ENCODE peak calls at places on chromosome 3, in four cellular contexts. O, A, D and Q are unnamed samples.

GRCh38 chr3:17078885-17079465 is 194.2 kb downstream of the PLCL2 start:
- DNase-seq in O (no peak), A (no peak), D (no peak), Q (no peak)

GRCh38 chr3:5038243-5038642 is 59.0 kb downstream of the BHLHE40 start:
- DNase-seq in O (no peak), A (no peak), D (no peak), Q (no peak)

GRCh38 chr3:70095260-70095659 is 95.7 kb downstream of the SAMMSON start:
- DNase-seq in O (no peak), A (no peak), D (no peak), Q (no peak)

GRCh38 chr3:191246628-191247027 is 47.6 kb downstream of the OSTN start:
- DNase-seq in O (peak; percentile 5), A (no peak), D (no peak), Q (no peak)

GRCh38 chr3:50192689-50193141 is 1.3 kb downstream of the GNAT1 start:
- DNase-seq in O (peak; percentile 50), A (peak; percentile 16), D (peak; percentile 88), Q (peak; percentile 54)

GRCh38 chr3:64266065-64266874 is 41.0 kb upstream of the PRICKLE2 start:
- DNase-seq in O (peak; percentile 26), A (no peak), D (no peak), Q (peak; percentile 3)

GRCh38 chr3:39292961-39293360 is 13.1 kb upstream of the CX3CR1 start:
- DNase-seq in O (no peak), A (no peak), D (no peak), Q (no peak)

GRCh38 chr3:14369675-14370669 is 32.4 kb upstream of the SLC6A6 start:
- DNase-seq in O (peak; percentile 48), A (no peak), D (no peak), Q (peak; percentile 41)

GRCh38 chr3:72665701-72666443 is 182.4 kb downstream of the SHQ1 start:
- DNase-seq in O (peak; percentile 47), A (no peak), D (peak; percentile 82), Q (no peak)

GRCh38 chr3:171770689-171771620 is 39.3 kb downstream of the PLD1 start:
- DNase-seq in O (peak; percentile 5), A (peak; percentile 48), D (no peak), Q (peak; percentile 68)

GRCh38 chr3:184460276-184460675 is 80.4 kb downstream of the CHRD start:
- DNase-seq in O (no peak), A (no peak), D (no peak), Q (no peak)

GRCh38 chr3:132730891-132731580 is 8.8 kb upstream of the NPHP3 start:
- DNase-seq in O (peak; percentile 8), A (no peak), D (peak; percentile 46), Q (peak; percentile 33)

GRCh38 chr3:170737763-170738162 is 132.2 kb downstream of the RPL22L1 start:
- DNase-seq in O (no peak), A (no peak), D (no peak), Q (no peak)

GRCh38 chr3:63940389-63940757 is 28.2 kb upstream of the SCAANT1 start:
- DNase-seq in O (no peak), A (no peak), D (no peak), Q (no peak)

GRCh38 chr3:65006300-65006739 is 318.5 kb upstream of the ADAMTS9 start:
- DNase-seq in O (no peak), A (no peak), D (no peak), Q (no peak)

GRCh38 chr3:145623349-145623748 is 537.6 kb downstream of the PLOD2 start:
- DNase-seq in O (no peak), A (no peak), D (no peak), Q (no peak)

GRCh38 chr3:52820741-52821140 is 9.7 kb downstream of the ITIH4 start:
- DNase-seq in O (peak; percentile 40), A (no peak), D (peak; percentile 64), Q (peak; percentile 51)

GRCh38 chr3:193129607-193130006 is 111.4 kb upstream of the PLAAT1 start:
- DNase-seq in O (no peak), A (no peak), D (no peak), Q (no peak)

GRCh38 chr3:167507954-167508353 is 34.1 kb upstream of the SERPINI2 start:
- DNase-seq in O (no peak), A (no peak), D (no peak), Q (no peak)

GRCh38 chr3:74041068-74041675 is 416.4 kb upstream of the PDZRN3 start:
- DNase-seq in O (no peak), A (no peak), D (no peak), Q (no peak)

GRCh38 chr3:51099794-51100542 is 285.1 kb upstream of the MANF start:
- DNase-seq in O (peak; percentile 22), A (no peak), D (peak; percentile 55), Q (peak; percentile 56)

DNA sequence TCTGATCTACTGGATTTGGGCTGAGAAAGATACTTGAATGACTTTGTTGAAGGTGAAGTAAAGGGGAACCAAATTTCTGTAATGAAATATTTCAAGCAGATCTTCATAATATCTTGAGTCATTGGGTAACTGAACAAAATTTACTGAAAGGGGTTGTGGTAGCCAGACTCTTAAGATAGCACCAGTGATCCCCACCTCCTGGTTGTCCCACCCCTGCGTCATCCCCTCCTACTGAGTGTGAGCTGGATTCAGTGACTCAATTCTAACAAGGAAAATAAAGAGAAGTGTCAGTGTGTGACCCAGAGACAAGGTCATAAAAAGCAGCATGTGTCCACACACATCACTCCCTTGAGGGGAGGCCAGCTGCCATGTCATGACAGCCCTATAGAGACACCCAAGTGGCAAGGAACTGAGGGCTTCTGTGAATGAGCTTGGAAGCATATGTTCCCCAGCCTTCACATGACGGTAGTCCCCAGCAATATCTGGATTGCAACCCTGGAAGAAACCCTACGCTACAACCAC is 107.1 kb downstream of the MECOM start:
- DNase-seq in O (no peak), A (no peak), D (no peak), Q (no peak)
- TF ChIP-seq PBX3 in O (no peak), A (no peak), D (no peak), Q (no peak)

GRCh38 chr3:194330579-194330978 is 20.5 kb downstream of the CPN2 start:
- DNase-seq in O (no peak), A (no peak), D (peak; percentile 56), Q (no peak)
- TF ChIP-seq PBX3 in O (no peak), A (no peak), D (no peak), Q (no peak)

GRCh38 chr3:107514453-107514852 is 8.3 kb upstream of the BBX start:
- DNase-seq in O (no peak), A (no peak), D (no peak), Q (no peak)
- TF ChIP-seq PBX3 in O (no peak), A (no peak), D (no peak), Q (no peak)

GRCh38 chr3:127794972-127795371 is 27.3 kb downstream of the MGLL start:
- DNase-seq in O (no peak), A (no peak), D (no peak), Q (no peak)
- TF ChIP-seq PBX3 in O (no peak), A (no peak), D (no peak), Q (no peak)

DNA sequence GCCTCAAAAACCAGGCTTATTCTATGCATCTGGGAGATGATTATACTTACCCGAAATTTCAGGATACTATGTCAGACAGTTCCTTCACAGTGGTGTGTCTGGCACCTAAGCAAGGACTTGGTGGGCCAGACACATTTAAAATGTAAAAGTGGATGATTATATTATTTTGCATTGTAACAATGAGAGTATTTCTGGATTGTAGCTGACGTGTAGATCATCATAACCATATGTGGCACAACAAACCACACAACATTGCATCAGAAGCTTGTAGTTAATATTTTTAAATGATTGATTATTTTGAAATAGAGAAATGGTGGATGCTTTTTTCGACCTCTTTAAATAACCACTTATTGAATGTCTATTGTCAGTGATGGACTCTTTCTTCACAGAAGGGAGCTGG is 109.0 kb downstream of the TIGIT start:
- DNase-seq in O (no peak), A (no peak), D (no peak), Q (no peak)
- TF ChIP-seq PBX3 in O (no peak), A (no peak), D (no peak), Q (no peak)

GRCh38 chr3:115512565-115513410 is 110.5 kb upstream of the GAP43 start:
- DNase-seq in O (peak; percentile 13), A (no peak), D (peak; percentile 62), Q (no peak)
- TF ChIP-seq PBX3 in O (no peak), A (no peak), D (no peak), Q (no peak)

GRCh38 chr3:129064969-129065726 is 4.6 kb downstream of the GP9 start:
- DNase-seq in O (no peak), A (no peak), D (no peak), Q (no peak)
- TF ChIP-seq PBX3 in O (no peak), A (no peak), D (no peak), Q (no peak)

GRCh38 chr3:151426337-151426648 is 34.6 kb downstream of the IGSF10 start:
- DNase-seq in O (peak; percentile 14), A (peak; percentile 9), D (no peak), Q (no peak)
- TF ChIP-seq PBX3 in O (no peak), A (no peak), D (no peak), Q (no peak)